ENCODE peak calls at places on chromosomes 2 and 18, in nine cellular contexts. One of them, this sample, is unnamed.
A peak's percentile ranks its signal among the peaks of the same experiment; 100 is the strongest.

GRCh38 chr2:238580486-238580885 is 153.8 kb downstream of the ASB1 start:
- DNase-seq in GM12878: no peak
- DNase-seq in osteoblast: no peak
- DNase-seq in PC-9: no peak
- DNase-seq in endothelial cell of umbilical vein: no peak
- DNase-seq in fibroblast of lung: no peak
- DNase-seq in H1: no peak
- DNase-seq in Karpas-422: no peak
- DNase-seq in GM23248: no peak
- DNase-seq in this sample: no peak

GRCh38 chr2:156826342-156826933 is 390.3 kb downstream of the GPD2 start:
- DNase-seq in GM12878: no peak
- DNase-seq in osteoblast: no peak
- DNase-seq in PC-9: no peak
- DNase-seq in endothelial cell of umbilical vein: no peak
- DNase-seq in fibroblast of lung: peak; percentile 91
- DNase-seq in H1: no peak
- DNase-seq in Karpas-422: no peak
- DNase-seq in GM23248: peak; percentile 57
- DNase-seq in this sample: peak; percentile 73

GRCh38 chr18:62976227-62976626 is 260.9 kb downstream of the PHLPP1 start:
- DNase-seq in GM12878: no peak
- DNase-seq in osteoblast: no peak
- DNase-seq in PC-9: no peak
- DNase-seq in endothelial cell of umbilical vein: no peak
- DNase-seq in fibroblast of lung: no peak
- DNase-seq in H1: no peak
- DNase-seq in Karpas-422: no peak
- DNase-seq in GM23248: no peak
- DNase-seq in this sample: no peak

GRCh38 chr18:67408240-67408639 is 108.3 kb downstream of the DSEL start:
- DNase-seq in GM12878: no peak
- DNase-seq in osteoblast: no peak
- DNase-seq in PC-9: no peak
- DNase-seq in endothelial cell of umbilical vein: peak; percentile 50
- DNase-seq in fibroblast of lung: peak; percentile 24
- DNase-seq in H1: no peak
- DNase-seq in Karpas-422: no peak
- DNase-seq in GM23248: peak; percentile 8
- DNase-seq in this sample: peak; percentile 48

GRCh38 chr2:219387284-219388126 is at the start of gene DNPEP:
- DNase-seq in GM12878: peak; percentile 44
- DNase-seq in osteoblast: peak; percentile 99
- DNase-seq in PC-9: peak; percentile 90
- DNase-seq in endothelial cell of umbilical vein: peak; percentile 85
- DNase-seq in fibroblast of lung: peak; percentile 87
- DNase-seq in H1: no peak
- DNase-seq in Karpas-422: peak; percentile 95
- DNase-seq in GM23248: peak; percentile 97
- DNase-seq in this sample: peak; percentile 67

GRCh38 chr2:112706170-112706664 is 14.6 kb upstream of the NT5DC4 start:
- DNase-seq in GM12878: peak; percentile 64
- DNase-seq in osteoblast: peak; percentile 6
- DNase-seq in PC-9: peak; percentile 50
- DNase-seq in endothelial cell of umbilical vein: no peak
- DNase-seq in fibroblast of lung: peak; percentile 17
- DNase-seq in H1: no peak
- DNase-seq in Karpas-422: no peak
- DNase-seq in GM23248: peak; percentile 28
- DNase-seq in this sample: peak; percentile 96

GRCh38 chr18:765764-766549 is 46.1 kb downstream of the YES1 start:
- DNase-seq in GM12878: no peak
- DNase-seq in osteoblast: no peak
- DNase-seq in PC-9: no peak
- DNase-seq in endothelial cell of umbilical vein: peak; percentile 76
- DNase-seq in fibroblast of lung: no peak
- DNase-seq in H1: no peak
- DNase-seq in Karpas-422: no peak
- DNase-seq in GM23248: no peak
- DNase-seq in this sample: no peak

GRCh38 chr2:127170452-127171197 is 49.5 kb downstream of the CYP27C1 start:
- DNase-seq in GM12878: no peak
- DNase-seq in osteoblast: no peak
- DNase-seq in PC-9: peak; percentile 16
- DNase-seq in endothelial cell of umbilical vein: no peak
- DNase-seq in fibroblast of lung: no peak
- DNase-seq in H1: no peak
- DNase-seq in Karpas-422: no peak
- DNase-seq in GM23248: no peak
- DNase-seq in this sample: no peak

GRCh38 chr2:73292316-73292905 is 937 bp downstream of the EGR4 start:
- DNase-seq in GM12878: no peak
- DNase-seq in osteoblast: peak; percentile 83
- DNase-seq in PC-9: no peak
- DNase-seq in endothelial cell of umbilical vein: no peak
- DNase-seq in fibroblast of lung: no peak
- DNase-seq in H1: no peak
- DNase-seq in Karpas-422: no peak
- DNase-seq in GM23248: no peak
- DNase-seq in this sample: no peak

GRCh38 chr2:237501892-237502513 is 15.0 kb downstream of the MLPH start:
- DNase-seq in GM12878: no peak
- DNase-seq in osteoblast: peak; percentile 74
- DNase-seq in PC-9: no peak
- DNase-seq in endothelial cell of umbilical vein: peak; percentile 64
- DNase-seq in fibroblast of lung: peak; percentile 30
- DNase-seq in H1: no peak
- DNase-seq in Karpas-422: no peak
- DNase-seq in GM23248: peak; percentile 39
- DNase-seq in this sample: peak; percentile 10

GRCh38 chr2:424306-425172 is 136.6 kb upstream of the ALKAL2 start:
- DNase-seq in GM12878: no peak
- DNase-seq in osteoblast: no peak
- DNase-seq in PC-9: peak; percentile 49
- DNase-seq in endothelial cell of umbilical vein: no peak
- DNase-seq in fibroblast of lung: peak; percentile 15
- DNase-seq in H1: no peak
- DNase-seq in Karpas-422: no peak
- DNase-seq in GM23248: no peak
- DNase-seq in this sample: peak; percentile 82

GRCh38 chr2:128187032-128187654 is 96.1 kb downstream of the UGGT1 start:
- DNase-seq in GM12878: no peak
- DNase-seq in osteoblast: peak; percentile 74
- DNase-seq in PC-9: no peak
- DNase-seq in endothelial cell of umbilical vein: peak; percentile 85
- DNase-seq in fibroblast of lung: peak; percentile 82
- DNase-seq in H1: no peak
- DNase-seq in Karpas-422: no peak
- DNase-seq in GM23248: peak; percentile 66
- DNase-seq in this sample: peak; percentile 78

GRCh38 chr18:55268146-55268545 is 308.9 kb upstream of the CCDC68 start:
- DNase-seq in GM12878: peak; percentile 94
- DNase-seq in osteoblast: no peak
- DNase-seq in PC-9: no peak
- DNase-seq in endothelial cell of umbilical vein: peak; percentile 31
- DNase-seq in fibroblast of lung: no peak
- DNase-seq in H1: no peak
- DNase-seq in Karpas-422: no peak
- DNase-seq in GM23248: no peak
- DNase-seq in this sample: peak; percentile 63

GRCh38 chr2:81513328-81513727 is 1208.8 kb upstream of the LRRTM1 start:
- DNase-seq in GM12878: no peak
- DNase-seq in osteoblast: no peak
- DNase-seq in PC-9: no peak
- DNase-seq in endothelial cell of umbilical vein: no peak
- DNase-seq in fibroblast of lung: no peak
- DNase-seq in H1: no peak
- DNase-seq in Karpas-422: no peak
- DNase-seq in GM23248: no peak
- DNase-seq in this sample: no peak

GRCh38 chr2:235937092-235937491 is 231.1 kb downstream of the GBX2 start:
- DNase-seq in GM12878: no peak
- DNase-seq in osteoblast: no peak
- DNase-seq in PC-9: no peak
- DNase-seq in endothelial cell of umbilical vein: no peak
- DNase-seq in fibroblast of lung: no peak
- DNase-seq in H1: no peak
- DNase-seq in Karpas-422: no peak
- DNase-seq in GM23248: no peak
- DNase-seq in this sample: no peak

GRCh38 chr2:174634130-174635014 is 36.8 kb upstream of the WIPF1 start:
- DNase-seq in GM12878: peak; percentile 65
- DNase-seq in osteoblast: no peak
- DNase-seq in PC-9: no peak
- DNase-seq in endothelial cell of umbilical vein: peak; percentile 31
- DNase-seq in fibroblast of lung: no peak
- DNase-seq in H1: no peak
- DNase-seq in Karpas-422: peak; percentile 83
- DNase-seq in GM23248: peak; percentile 58
- DNase-seq in this sample: no peak

DNA sequence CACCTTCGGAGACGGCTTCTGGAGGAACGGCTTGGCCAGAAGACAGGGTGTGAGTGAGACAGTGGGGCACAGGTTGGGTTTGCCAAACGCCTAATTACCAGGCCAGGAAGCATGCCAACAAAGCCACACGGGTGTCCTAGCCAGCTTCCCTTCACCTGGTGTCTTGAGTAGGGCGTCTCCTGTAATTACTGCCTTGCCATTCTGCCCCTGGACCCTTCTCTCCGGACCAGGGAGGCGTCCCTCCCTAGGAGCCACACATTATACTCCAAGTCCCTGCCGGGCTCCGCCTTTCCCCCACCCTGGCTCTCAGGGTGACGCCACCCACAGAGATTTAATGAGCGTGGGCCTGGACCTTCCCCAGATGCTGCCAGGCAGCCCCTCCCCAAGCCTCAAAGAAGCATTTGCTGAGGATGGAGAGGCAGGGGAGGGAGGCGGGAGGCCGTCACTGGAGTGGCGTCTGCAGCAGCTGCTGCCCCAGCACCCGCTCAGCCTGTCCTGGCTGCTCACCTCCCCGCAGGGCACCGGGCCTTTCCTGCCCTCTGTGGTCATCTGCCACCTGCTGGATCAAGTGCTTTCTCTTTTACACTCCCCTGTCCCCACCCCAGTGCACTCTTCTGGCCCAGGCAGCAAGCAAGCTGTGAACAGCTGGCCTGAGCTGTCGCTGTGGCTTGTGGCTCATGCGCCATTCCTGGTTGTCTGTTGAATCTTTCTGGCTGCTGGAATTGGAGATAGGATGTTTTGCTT is 20.7 kb downstream of the FOSL2 start:
- DNase-seq in GM12878: no peak
- DNase-seq in osteoblast: no peak
- DNase-seq in PC-9: peak; percentile 17
- DNase-seq in endothelial cell of umbilical vein: no peak
- DNase-seq in fibroblast of lung: peak; percentile 52
- DNase-seq in H1: no peak
- DNase-seq in Karpas-422: no peak
- DNase-seq in GM23248: no peak
- DNase-seq in this sample: no peak
- H4K20me1 ChIP-seq in GM12878: no peaks in the 10 kb centered on the region
- H4K20me1 ChIP-seq in osteoblast: peaks cover 88% of the 10 kb centered on the region
- H4K20me1 ChIP-seq in PC-9: peaks cover 78% of the 10 kb centered on the region
- H4K20me1 ChIP-seq in endothelial cell of umbilical vein: peaks cover 3% of the 10 kb centered on the region
- H4K20me1 ChIP-seq in fibroblast of lung: no peaks in the 10 kb centered on the region
- H4K20me1 ChIP-seq in H1: no peaks in the 10 kb centered on the region
- H4K20me1 ChIP-seq in Karpas-422: no peaks in the 10 kb centered on the region
- H4K20me1 ChIP-seq in GM23248: no peaks in the 10 kb centered on the region
- H4K20me1 ChIP-seq in this sample: peaks cover 86% of the 10 kb centered on the region

DNA sequence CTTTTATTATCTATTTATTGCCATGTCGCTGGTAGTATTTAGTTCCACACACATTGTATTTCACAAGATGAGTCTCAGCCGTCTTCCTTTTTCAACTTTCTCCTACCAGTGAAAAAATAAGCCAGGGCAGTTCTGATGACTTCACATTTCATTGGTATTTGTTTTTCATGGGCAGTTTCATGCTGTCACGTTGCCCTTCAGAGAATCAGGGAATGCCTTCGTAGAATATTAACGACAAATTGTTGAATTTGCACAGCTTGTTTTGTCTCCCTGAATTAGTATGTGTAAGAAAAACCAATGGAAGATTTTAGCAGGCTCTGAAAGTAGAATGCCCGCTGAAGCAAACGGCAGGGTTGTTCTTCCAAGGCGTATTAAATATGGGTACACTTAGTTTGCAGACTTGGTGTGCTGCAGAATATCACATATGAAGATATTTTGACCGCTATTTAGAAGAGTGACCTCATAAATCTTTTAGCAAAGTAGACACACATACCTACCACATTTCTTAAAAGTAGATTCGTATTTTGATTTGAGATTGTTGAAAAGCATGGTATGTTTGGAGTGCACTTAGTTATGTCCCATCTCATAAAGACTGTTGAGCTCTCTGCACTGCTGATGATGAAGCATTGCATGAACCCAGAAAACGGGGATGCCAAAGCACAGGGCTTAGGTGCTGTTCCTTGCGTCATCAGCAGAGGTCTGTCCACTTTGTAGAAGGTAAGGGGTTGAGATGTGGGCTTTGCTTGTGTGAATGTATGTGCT is 2.9 kb downstream of the NEDD4L start:
- DNase-seq in GM12878: no peak
- DNase-seq in osteoblast: peak; percentile 10
- DNase-seq in PC-9: no peak
- DNase-seq in endothelial cell of umbilical vein: no peak
- DNase-seq in fibroblast of lung: no peak
- DNase-seq in H1: no peak
- DNase-seq in Karpas-422: no peak
- DNase-seq in GM23248: no peak
- DNase-seq in this sample: no peak
- H3K4me3 ChIP-seq in GM12878: peak overlapping the region; percentile 13
- H3K4me3 ChIP-seq in osteoblast: no peak overlapping the region
- H3K4me3 ChIP-seq in PC-9: peak overlapping the region; percentile 91
- H3K4me3 ChIP-seq in endothelial cell of umbilical vein: no peak overlapping the region
- H3K4me3 ChIP-seq in fibroblast of lung: peak overlapping the region; percentile 82
- H3K4me3 ChIP-seq in H1: no peak overlapping the region
- H3K4me3 ChIP-seq in Karpas-422: no peak overlapping the region
- H3K4me3 ChIP-seq in GM23248: no peak overlapping the region
- H3K4me3 ChIP-seq in this sample: no peak overlapping the region

DNA sequence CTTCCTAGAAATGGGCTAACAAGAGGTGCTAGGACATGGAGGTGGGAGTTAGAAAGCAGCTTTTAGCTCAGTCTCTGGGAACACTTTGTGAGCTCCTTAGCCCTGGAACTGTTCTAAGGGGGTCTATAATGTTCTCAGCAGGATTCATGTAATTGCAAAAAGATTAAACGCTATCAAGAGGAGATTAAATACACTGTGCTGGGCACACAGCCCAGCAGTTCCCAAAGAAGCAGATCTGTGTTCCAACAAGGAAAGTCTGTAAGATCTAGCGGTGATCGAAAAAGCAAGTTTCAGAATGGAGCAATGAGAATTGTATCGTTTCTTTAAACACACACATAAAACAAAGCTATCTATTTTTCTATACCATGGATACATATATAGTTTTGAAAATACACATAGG is 2.4 kb upstream of the ARID5A start:
- DNase-seq in GM12878: no peak
- DNase-seq in osteoblast: no peak
- DNase-seq in PC-9: no peak
- DNase-seq in endothelial cell of umbilical vein: no peak
- DNase-seq in fibroblast of lung: no peak
- DNase-seq in H1: no peak
- DNase-seq in Karpas-422: no peak
- DNase-seq in GM23248: no peak
- DNase-seq in this sample: no peak
- H3K4me1 ChIP-seq in GM12878: peaks cover 60% of the 10 kb centered on the region
- H3K4me1 ChIP-seq in osteoblast: peaks cover 50% of the 10 kb centered on the region
- H3K4me1 ChIP-seq in PC-9: peaks cover 36% of the 10 kb centered on the region
- H3K4me1 ChIP-seq in endothelial cell of umbilical vein: peaks cover 36% of the 10 kb centered on the region
- H3K4me1 ChIP-seq in fibroblast of lung: peaks cover 33% of the 10 kb centered on the region
- H3K4me1 ChIP-seq in H1: peaks cover 16% of the 10 kb centered on the region
- H3K4me1 ChIP-seq in Karpas-422: peaks cover 29% of the 10 kb centered on the region
- H3K4me1 ChIP-seq in GM23248: peaks cover 43% of the 10 kb centered on the region
- H3K4me1 ChIP-seq in this sample: peaks cover 43% of the 10 kb centered on the region

GRCh38 chr18:47251289-47252120 is at the start of gene SKOR2:
- DNase-seq in GM12878: no peak
- DNase-seq in osteoblast: peak; percentile 69
- DNase-seq in PC-9: no peak
- DNase-seq in endothelial cell of umbilical vein: no peak
- DNase-seq in fibroblast of lung: no peak
- DNase-seq in H1: no peak
- DNase-seq in Karpas-422: no peak
- DNase-seq in GM23248: no peak
- DNase-seq in this sample: no peak
- H4K20me1 ChIP-seq in GM12878: no peaks in the 10 kb centered on the region
- H4K20me1 ChIP-seq in osteoblast: no peaks in the 10 kb centered on the region
- H4K20me1 ChIP-seq in PC-9: no peaks in the 10 kb centered on the region
- H4K20me1 ChIP-seq in endothelial cell of umbilical vein: no peaks in the 10 kb centered on the region
- H4K20me1 ChIP-seq in fibroblast of lung: no peaks in the 10 kb centered on the region
- H4K20me1 ChIP-seq in H1: peaks cover 27% of the 10 kb centered on the region
- H4K20me1 ChIP-seq in Karpas-422: no peaks in the 10 kb centered on the region
- H4K20me1 ChIP-seq in GM23248: no peaks in the 10 kb centered on the region
- H4K20me1 ChIP-seq in this sample: peaks cover 4% of the 10 kb centered on the region

This sample was measured in astrocyte.